ENCODE peak calls at places on chromosomes 7 and 10, in six cellular contexts. One of them, this sample, is unnamed.

GRCh38 chr10:109698121-109698520 is 225.2 kb downstream of the XPNPEP1 start:
- DNase-seq in G401: no peak
- DNase-seq in PC-3: no peak
- DNase-seq in activated T-cell treated with anti-CD3 and anti-CD28 coated beads for 24 hours: no peak
- DNase-seq in NCI-H460: no peak
- DNase-seq in T-cell: no peak
- DNase-seq in this sample: no peak

GRCh38 chr7:11489280-11489679 is 342.7 kb downstream of the THSD7A start:
- DNase-seq in G401: no peak
- DNase-seq in PC-3: no peak
- DNase-seq in activated T-cell treated with anti-CD3 and anti-CD28 coated beads for 24 hours: no peak
- DNase-seq in NCI-H460: no peak
- DNase-seq in T-cell: no peak
- DNase-seq in this sample: no peak

GRCh38 chr7:158802535-158803199 is 26.6 kb downstream of the ESYT2 start:
- DNase-seq in G401: no peak
- DNase-seq in PC-3: peak
- DNase-seq in activated T-cell treated with anti-CD3 and anti-CD28 coated beads for 24 hours: no peak
- DNase-seq in NCI-H460: no peak
- DNase-seq in T-cell: no peak
- DNase-seq in this sample: peak

GRCh38 chr10:61195219-61195618 is 251.2 kb upstream of the RHOBTB1 start:
- DNase-seq in G401: no peak
- DNase-seq in PC-3: no peak
- DNase-seq in activated T-cell treated with anti-CD3 and anti-CD28 coated beads for 24 hours: no peak
- DNase-seq in NCI-H460: no peak
- DNase-seq in T-cell: no peak
- DNase-seq in this sample: no peak

GRCh38 chr10:33099748-33100147 is 141.7 kb upstream of the ITGB1 start:
- DNase-seq in G401: no peak
- DNase-seq in PC-3: no peak
- DNase-seq in activated T-cell treated with anti-CD3 and anti-CD28 coated beads for 24 hours: no peak
- DNase-seq in NCI-H460: no peak
- DNase-seq in T-cell: no peak
- DNase-seq in this sample: peak

GRCh38 chr7:28739826-28740225 is 218.3 kb downstream of the TRIL start:
- DNase-seq in G401: no peak
- DNase-seq in PC-3: no peak
- DNase-seq in activated T-cell treated with anti-CD3 and anti-CD28 coated beads for 24 hours: no peak
- DNase-seq in NCI-H460: no peak
- DNase-seq in T-cell: no peak
- DNase-seq in this sample: no peak

GRCh38 chr7:12788171-12788570 is 100.7 kb downstream of the ARL4A start:
- DNase-seq in G401: no peak
- DNase-seq in PC-3: no peak
- DNase-seq in activated T-cell treated with anti-CD3 and anti-CD28 coated beads for 24 hours: no peak
- DNase-seq in NCI-H460: no peak
- DNase-seq in T-cell: no peak
- DNase-seq in this sample: no peak

GRCh38 chr7:73718905-73719805 is at the start of gene STX1A:
- DNase-seq in G401: peak
- DNase-seq in PC-3: peak
- DNase-seq in activated T-cell treated with anti-CD3 and anti-CD28 coated beads for 24 hours: peak
- DNase-seq in NCI-H460: peak
- DNase-seq in T-cell: peak
- DNase-seq in this sample: peak

GRCh38 chr7:75624134-75624832 is 114.5 kb downstream of the HIP1 start:
- DNase-seq in G401: no peak
- DNase-seq in PC-3: no peak
- DNase-seq in activated T-cell treated with anti-CD3 and anti-CD28 coated beads for 24 hours: no peak
- DNase-seq in NCI-H460: peak
- DNase-seq in T-cell: no peak
- DNase-seq in this sample: no peak

GRCh38 chr10:70233939-70234300 is 691 bp upstream of the PPA1 start:
- DNase-seq in G401: no peak
- DNase-seq in PC-3: no peak
- DNase-seq in activated T-cell treated with anti-CD3 and anti-CD28 coated beads for 24 hours: no peak
- DNase-seq in NCI-H460: no peak
- DNase-seq in T-cell: no peak
- DNase-seq in this sample: no peak

GRCh38 chr10:69968830-69969229 is 83.8 kb upstream of the MACROH2A2 start:
- DNase-seq in G401: peak
- DNase-seq in PC-3: peak
- DNase-seq in activated T-cell treated with anti-CD3 and anti-CD28 coated beads for 24 hours: no peak
- DNase-seq in NCI-H460: peak
- DNase-seq in T-cell: no peak
- DNase-seq in this sample: peak

GRCh38 chr7:135650831-135651573 is 11.3 kb upstream of the STMP1 start:
- DNase-seq in G401: no peak
- DNase-seq in PC-3: no peak
- DNase-seq in activated T-cell treated with anti-CD3 and anti-CD28 coated beads for 24 hours: no peak
- DNase-seq in NCI-H460: no peak
- DNase-seq in T-cell: no peak
- DNase-seq in this sample: no peak

GRCh38 chr7:66697451-66698438 is 42.8 kb upstream of the RABGEF1 start:
- DNase-seq in G401: peak
- DNase-seq in PC-3: peak
- DNase-seq in activated T-cell treated with anti-CD3 and anti-CD28 coated beads for 24 hours: no peak
- DNase-seq in NCI-H460: no peak
- DNase-seq in T-cell: no peak
- DNase-seq in this sample: peak

GRCh38 chr10:124306922-124307371 is 111.8 kb downstream of the OAT start:
- DNase-seq in G401: no peak
- DNase-seq in PC-3: peak
- DNase-seq in activated T-cell treated with anti-CD3 and anti-CD28 coated beads for 24 hours: no peak
- DNase-seq in NCI-H460: no peak
- DNase-seq in T-cell: no peak
- DNase-seq in this sample: peak

GRCh38 chr7:30254717-30255095 is 29.7 kb upstream of the ZNRF2 start:
- DNase-seq in G401: peak
- DNase-seq in PC-3: no peak
- DNase-seq in activated T-cell treated with anti-CD3 and anti-CD28 coated beads for 24 hours: no peak
- DNase-seq in NCI-H460: no peak
- DNase-seq in T-cell: no peak
- DNase-seq in this sample: no peak

GRCh38 chr10:70996549-70996948 is 108.2 kb upstream of the PCBD1 start:
- DNase-seq in G401: no peak
- DNase-seq in PC-3: no peak
- DNase-seq in activated T-cell treated with anti-CD3 and anti-CD28 coated beads for 24 hours: no peak
- DNase-seq in NCI-H460: no peak
- DNase-seq in T-cell: no peak
- DNase-seq in this sample: no peak

GRCh38 chr10:45518741-45519140 is 144.7 kb downstream of the ALOX5 start:
- DNase-seq in G401: no peak
- DNase-seq in PC-3: no peak
- DNase-seq in activated T-cell treated with anti-CD3 and anti-CD28 coated beads for 24 hours: no peak
- DNase-seq in NCI-H460: no peak
- DNase-seq in T-cell: no peak
- DNase-seq in this sample: no peak

GRCh38 chr7:17952387-17952786 is 12.1 kb upstream of the SNX13 start:
- DNase-seq in G401: no peak
- DNase-seq in PC-3: no peak
- DNase-seq in activated T-cell treated with anti-CD3 and anti-CD28 coated beads for 24 hours: no peak
- DNase-seq in NCI-H460: no peak
- DNase-seq in T-cell: no peak
- DNase-seq in this sample: no peak